ENCODE peak calls at places on chromosomes 13 and 19, in seven cellular contexts. V, U, S, K, I, P and R are unnamed samples.

GRCh38 chr19:39082745-39083598 is 1.2 kb upstream of the ACP7 start:
- DNase-seq in P (peak), U (no peak), K (no peak), I (no peak), S (no peak), V (no peak), R (no peak)

GRCh38 chr19:56120002-56120370 is 1.1 kb downstream of the ZNF787 start:
- DNase-seq in P (no peak), V (no peak), S (no peak), K (peak), I (no peak), U (no peak), R (no peak)

GRCh38 chr19:32174386-32175113 is 170.9 kb upstream of the ZNF507 start:
- DNase-seq in S (no peak), V (no peak), K (no peak), U (no peak), I (no peak), P (no peak), R (no peak)

GRCh38 chr19:5314012-5314906 is 26.4 kb downstream of the PTPRS start:
- DNase-seq in I (no peak), K (no peak), U (no peak), S (no peak), P (no peak), V (no peak), R (no peak)

GRCh38 chr13:97946951-97947588 is 6.4 kb upstream of the IPO5 start:
- DNase-seq in I (no peak), P (no peak), S (no peak), V (no peak), U (no peak), K (no peak), R (no peak)

GRCh38 chr19:30393046-30393445 is 20.9 kb downstream of the ZNF536 start:
- DNase-seq in P (no peak), U (no peak), K (no peak), V (no peak), S (no peak), I (no peak), R (no peak)

GRCh38 chr13:51799261-51799660 is 4.7 kb downstream of the DHRS12 start:
- DNase-seq in I (no peak), P (no peak), S (no peak), V (no peak), K (no peak), U (no peak), R (no peak)

GRCh38 chr19:40576181-40576584 is 490 bp upstream of the SHKBP1 start:
- DNase-seq in I (no peak), V (no peak), K (no peak), P (no peak), S (no peak), U (no peak), R (no peak)

GRCh38 chr13:28819748-28820098 is 416 bp upstream of the MTUS2 start:
- DNase-seq in S (no peak), P (peak), U (peak), V (no peak), K (peak), I (peak), R (peak)

GRCh38 chr19:13033244-13033643 is 38.0 kb downstream of the NFIX start:
- DNase-seq in V (no peak), S (no peak), P (no peak), U (no peak), K (no peak), I (no peak), R (no peak)

GRCh38 chr13:84455143-84455905 is 573.0 kb upstream of the SLITRK1 start:
- DNase-seq in U (no peak), P (no peak), S (no peak), I (no peak), K (no peak), V (no peak), R (no peak)

GRCh38 chr13:77779461-77780272 is 82.2 kb downstream of the SLAIN1 start:
- DNase-seq in V (peak), U (no peak), I (peak), S (no peak), P (no peak), K (peak), R (no peak)

GRCh38 chr19:12983091-12983490 is 12.2 kb upstream of the NFIX start:
- DNase-seq in U (no peak), K (no peak), P (no peak), I (no peak), S (no peak), V (no peak), R (peak)

GRCh38 chr13:113016526-113017295 is 47.7 kb downstream of the MCF2L start:
- DNase-seq in U (no peak), I (no peak), V (no peak), P (no peak), S (no peak), K (no peak), R (peak)

GRCh38 chr19:18990128-18990708 is 43.1 kb downstream of the SUGP2 start:
- DNase-seq in S (no peak), I (no peak), V (no peak), K (no peak), P (no peak), U (no peak), R (no peak)

GRCh38 chr13:38398810-38399493 is 49.3 kb downstream of the UFM1 start:
- DNase-seq in I (no peak), U (no peak), P (no peak), V (no peak), K (no peak), S (no peak), R (no peak)

GRCh38 chr19:55640043-55640576 is 692 bp upstream of the ZNF580 start:
- DNase-seq in S (peak), P (peak), U (peak), K (peak), V (peak), I (peak), R (peak)

GRCh38 chr13:92573467-92574057 is 653.0 kb upstream of the GPC6 start:
- DNase-seq in P (no peak), K (no peak), V (no peak), S (no peak), I (no peak), U (no peak), R (peak)

GRCh38 chr19:29683009-29683408 is 17.7 kb downstream of the PLEKHF1 start:
- DNase-seq in K (no peak), S (no peak), U (no peak), V (no peak), I (no peak), P (peak), R (no peak)

GRCh38 chr13:102369303-102369702 is 32.5 kb downstream of the FGF14 start:
- DNase-seq in P (no peak), K (no peak), S (no peak), V (no peak), U (no peak), I (no peak), R (no peak)

GRCh38 chr19:33868076-33868735 is 71.5 kb downstream of the KCTD15 start:
- DNase-seq in U (no peak), S (no peak), K (no peak), P (peak), I (no peak), V (no peak), R (no peak)

GRCh38 chr19:18650048-18650435 is 13.2 kb downstream of the KLHL26 start:
- DNase-seq in K (no peak), V (no peak), U (peak), P (peak), I (no peak), S (no peak), R (peak)

GRCh38 chr13:23718916-23719470 is 148.8 kb downstream of the TNFRSF19 start:
- DNase-seq in V (no peak), P (no peak), K (peak), I (no peak), U (no peak), S (no peak), R (no peak)

GRCh38 chr13:91630916-91631315 is 232.5 kb downstream of the GPC5 start:
- DNase-seq in P (no peak), K (no peak), I (no peak), U (no peak), S (no peak), V (no peak), R (no peak)

GRCh38 chr19:5680083-5680436 is 256 bp downstream of the MICOS13 start:
- DNase-seq in I (no peak), K (no peak), S (no peak), U (peak), P (no peak), V (no peak), R (peak)

GRCh38 chr19:17721821-17722220 is 2.5 kb downstream of the MAP1S start:
- DNase-seq in P (peak), K (no peak), S (no peak), I (no peak), U (peak), V (no peak), R (peak)

GRCh38 chr19:15442142-15442920 is 7.4 kb downstream of the WIZ start:
- DNase-seq in K (no peak), U (no peak), I (no peak), S (no peak), V (no peak), P (no peak), R (peak)

GRCh38 chr13:85362980-85363379 is 436.2 kb downstream of the SLITRK6 start:
- DNase-seq in P (no peak), I (no peak), V (no peak), S (no peak), K (no peak), U (no peak), R (no peak)

GRCh38 chr19:10192922-10193321 is 1.8 kb downstream of the DNMT1 start:
- DNase-seq in K (no peak), V (no peak), S (no peak), I (no peak), P (no peak), U (no peak), R (no peak)

GRCh38 chr13:73450583-73450982 is 391.8 kb downstream of the KLF5 start:
- DNase-seq in V (no peak), I (no peak), K (no peak), U (no peak), S (no peak), P (no peak), R (no peak)

GRCh38 chr13:72643339-72643989 is 84.0 kb downstream of the MZT1 start:
- DNase-seq in U (peak), I (peak), S (peak), K (peak), V (no peak), P (no peak), R (peak)

GRCh38 chr13:94323746-94324408 is 155.6 kb downstream of the DCT start:
- DNase-seq in K (peak), U (no peak), I (no peak), S (peak), V (peak), P (no peak), R (no peak)

GRCh38 chr13:32538234-32538620 is 368 bp downstream of the N4BP2L2 start:
- DNase-seq in K (no peak), I (no peak), U (peak), S (peak), V (no peak), P (no peak), R (no peak)

GRCh38 chr19:53094749-53095575 is 8.3 kb downstream of the ZNF160 start:
- DNase-seq in P (no peak), K (no peak), V (no peak), I (no peak), S (no peak), U (no peak), R (no peak)

GRCh38 chr13:71218960-71219359 is 648.0 kb downstream of the DACH1 start:
- DNase-seq in K (no peak), P (no peak), U (no peak), V (no peak), I (no peak), S (no peak), R (no peak)

GRCh38 chr13:89082623-89083022 is 1411.5 kb downstream of the SLITRK5 start:
- DNase-seq in S (no peak), P (no peak), V (no peak), U (no peak), K (no peak), I (no peak), R (no peak)

GRCh38 chr19:8334458-8335342 is 8.4 kb downstream of the KANK3 start:
- DNase-seq in V (peak), S (no peak), I (peak), K (no peak), P (peak), U (peak), R (peak)

GRCh38 chr13:77351326-77351725 is 24.4 kb upstream of the MYCBP2 start:
- DNase-seq in S (no peak), P (no peak), K (no peak), V (no peak), U (no peak), I (no peak), R (peak)